ENCODE peak calls at places on chromosome 11, in four cellular contexts. K is H1, W is HepG2, I is GM23338. X is an unnamed sample.

GRCh38 chr11:90476442-90477007 is 253.7 kb upstream of the CHORDC1 start:
- DNase-seq in K (no peak), W (peak; percentile 29), I (peak; percentile 67), X (peak; percentile 50)

GRCh38 chr11:10333490-10333889 is 28.6 kb downstream of the ADM start:
- DNase-seq in K (no peak), W (no peak), I (no peak), X (no peak)

GRCh38 chr11:32396991-32397390 is 38.3 kb downstream of the WT1 start:
- DNase-seq in K (no peak), W (no peak), I (no peak), X (no peak)

GRCh38 chr11:119375629-119376196 is 5.8 kb downstream of the USP2 start:
- DNase-seq in K (peak; percentile 57), W (peak; percentile 58), I (peak; percentile 48), X (no peak)

GRCh38 chr11:119320593-119321524 is 3.9 kb upstream of the MCAM start:
- DNase-seq in K (peak; percentile 78), W (no peak), I (peak; percentile 77), X (peak; percentile 71)

GRCh38 chr11:115408036-115408911 is 95.9 kb downstream of the CADM1 start:
- DNase-seq in K (no peak), W (no peak), I (no peak), X (no peak)

GRCh38 chr11:123707606-123708205 is 33.8 kb downstream of the ZNF202 start:
- DNase-seq in K (peak; percentile 71), W (peak; percentile 42), I (peak; percentile 85), X (peak; percentile 71)

GRCh38 chr11:124724854-124725718 is 14.7 kb upstream of the NRGN start:
- DNase-seq in K (no peak), W (peak; percentile 62), I (no peak), X (no peak)

GRCh38 chr11:62689421-62690183 is at the start of gene LRRN4CL:
- DNase-seq in K (no peak), W (no peak), I (no peak), X (no peak)

GRCh38 chr11:58739725-58740430 is 8.1 kb upstream of the GLYAT start:
- DNase-seq in K (no peak), W (no peak), I (no peak), X (no peak)

GRCh38 chr11:48093795-48094642 is 113.7 kb downstream of the PTPRJ start:
- DNase-seq in K (peak; percentile 8), W (peak; percentile 77), I (no peak), X (no peak)

GRCh38 chr11:1629326-1630185 is at the start of gene KRTAP5-5:
- DNase-seq in K (no peak), W (no peak), I (peak; percentile 22), X (no peak)

GRCh38 chr11:720642-721346 is 14.8 kb downstream of the EPS8L2 start:
- DNase-seq in K (peak; percentile 86), W (no peak), I (peak; percentile 91), X (peak; percentile 87)

GRCh38 chr11:45926001-45926401 is 3.5 kb downstream of the LARGE2 start:
- DNase-seq in K (no peak), W (no peak), I (no peak), X (no peak)
- TF ChIP-seq CREB1 in K (no peak), W (no peak), I (no peak), X (no peak)

GRCh38 chr11:75063732-75064314 is 32.9 kb downstream of the OR2AT4 start:
- DNase-seq in K (no peak), W (no peak), I (no peak), X (no peak)

GRCh38 chr11:75069473-75069872 is 27.2 kb downstream of the OR2AT4 start:
- DNase-seq in K (no peak), W (no peak), I (no peak), X (no peak)

GRCh38 chr11:75068993-75069392 is 27.7 kb downstream of the OR2AT4 start:
- DNase-seq in K (no peak), W (no peak), I (no peak), X (no peak)

GRCh38 chr11:75068559-75068958 is 28.1 kb downstream of the OR2AT4 start:
- DNase-seq in K (no peak), W (no peak), I (no peak), X (no peak)

GRCh38 chr11:75066061-75066460 is 30.6 kb downstream of the OR2AT4 start:
- DNase-seq in K (no peak), W (no peak), I (no peak), X (no peak)
- TF ChIP-seq CREB1 in K (no peak), W (no peak), I (no peak), X (no peak)

GRCh38 chr11:46676436-46677158 is 23.8 kb downstream of the ARHGAP1 start:
- DNase-seq in K (no peak), W (no peak), I (no peak), X (no peak)

GRCh38 chr11:46678741-46679130 is 21.7 kb downstream of the ARHGAP1 start:
- DNase-seq in K (no peak), W (no peak), I (no peak), X (no peak)

GRCh38 chr11:46679252-46680163 is 20.9 kb downstream of the ARHGAP1 start:
- DNase-seq in K (no peak), W (no peak), I (no peak), X (no peak)

GRCh38 chr11:46677169-46677568 is 23.2 kb downstream of the ARHGAP1 start:
- DNase-seq in K (no peak), W (no peak), I (no peak), X (no peak)

GRCh38 chr11:46677991-46678740 is 22.3 kb downstream of the ARHGAP1 start:
- DNase-seq in K (peak; percentile 47), W (no peak), I (no peak), X (no peak)
- TF ChIP-seq CREB1 in K (no peak), W (no peak), I (no peak), X (no peak)

GRCh38 chr11:100932474-100933100 is 197.0 kb downstream of the PGR start:
- DNase-seq in K (no peak), W (peak; percentile 9), I (peak; percentile 54), X (no peak)
- TF ChIP-seq CREB1 in K (no peak), W (no peak), I (no peak), X (no peak)

DNA sequence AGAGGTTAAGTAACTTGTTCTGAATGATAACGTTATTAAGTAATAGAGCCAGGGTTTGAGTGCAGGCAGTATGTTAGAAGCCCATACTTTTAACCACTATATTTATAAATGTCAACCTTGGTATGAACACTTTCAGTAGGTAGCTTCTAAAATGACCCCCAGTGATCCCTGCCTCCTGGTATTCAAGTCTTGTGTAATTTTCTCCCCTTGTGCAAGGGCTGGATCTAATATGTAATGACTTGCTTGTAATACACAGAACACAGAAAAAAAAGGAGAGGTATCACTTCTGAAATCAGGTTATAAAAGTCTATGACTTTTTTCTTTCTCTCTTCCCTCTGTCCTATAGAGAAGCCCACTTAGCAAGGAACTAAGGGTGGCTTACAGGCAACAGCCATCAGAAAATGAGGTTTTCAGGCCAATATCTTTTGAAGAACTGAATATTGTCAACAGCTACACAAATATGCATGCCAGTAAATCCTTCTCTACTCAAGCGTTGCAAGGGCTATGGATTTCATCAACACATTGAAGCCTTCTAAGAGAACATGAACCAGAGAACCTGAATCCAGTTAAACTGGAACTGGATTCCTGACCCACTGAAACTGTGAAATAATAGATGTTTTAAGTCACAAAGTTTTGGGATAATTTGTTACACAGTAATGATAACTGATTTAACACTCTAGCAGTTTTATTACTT is 712.3 kb downstream of the METTL15 start:
- DNase-seq in K (no peak), W (no peak), I (no peak), X (no peak)
- TF ChIP-seq CREB1 in K (no peak), W (no peak), I (no peak), X (no peak)

GRCh38 chr11:45243931-45244330 is 42.2 kb downstream of the SYT13 start:
- DNase-seq in K (no peak), W (no peak), I (no peak), X (no peak)

GRCh38 chr11:45245237-45246045 is 40.7 kb downstream of the SYT13 start:
- DNase-seq in K (no peak), W (no peak), I (no peak), X (no peak)

GRCh38 chr11:45248501-45249011 is 37.6 kb downstream of the SYT13 start:
- DNase-seq in K (no peak), W (no peak), I (no peak), X (no peak)

GRCh38 chr11:45247433-45247832 is 38.7 kb downstream of the SYT13 start:
- DNase-seq in K (no peak), W (no peak), I (no peak), X (no peak)

DNA sequence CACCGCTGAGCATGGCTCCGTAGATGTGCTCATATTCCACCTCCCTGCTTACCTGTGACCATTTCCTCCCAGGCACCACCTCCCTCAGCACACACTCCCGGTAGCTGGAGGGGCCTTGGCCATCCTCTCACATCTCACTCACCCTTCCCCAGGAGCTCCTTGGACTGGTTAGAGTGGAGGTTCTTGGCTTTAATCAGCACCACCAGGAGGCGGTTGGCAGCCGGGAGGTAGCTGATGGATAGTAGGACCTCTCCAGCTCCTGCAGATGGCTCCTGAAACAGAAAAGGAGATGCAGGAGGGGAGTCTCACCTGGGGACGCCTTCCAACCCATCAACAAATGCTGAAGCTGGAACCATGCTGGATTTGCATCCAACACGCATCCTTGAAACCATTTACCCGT is 39.9 kb downstream of the SYT13 start:
- DNase-seq in K (no peak), W (no peak), I (no peak), X (no peak)
- TF ChIP-seq CREB1 in K (no peak), W (no peak), I (no peak), X (no peak)

GRCh38 chr11:106917973-106918372 is 100.3 kb downstream of the GUCY1A2 start:
- DNase-seq in K (peak; percentile 74), W (peak; percentile 1), I (peak; percentile 57), X (peak; percentile 72)
- TF ChIP-seq CREB1 in K (no peak), W (no peak), I (no peak), X (no peak)

GRCh38 chr11:71395774-71396173 is 52.4 kb downstream of the DHCR7 start:
- DNase-seq in K (no peak), W (no peak), I (no peak), X (no peak)

GRCh38 chr11:71395010-71395560 is 53.1 kb downstream of the DHCR7 start:
- DNase-seq in K (no peak), W (no peak), I (no peak), X (no peak)

GRCh38 chr11:71396548-71397123 is 51.6 kb downstream of the DHCR7 start:
- DNase-seq in K (no peak), W (no peak), I (no peak), X (no peak)

GRCh38 chr11:71397961-71398360 is 50.2 kb downstream of the DHCR7 start:
- DNase-seq in K (no peak), W (no peak), I (no peak), X (no peak)

DNA sequence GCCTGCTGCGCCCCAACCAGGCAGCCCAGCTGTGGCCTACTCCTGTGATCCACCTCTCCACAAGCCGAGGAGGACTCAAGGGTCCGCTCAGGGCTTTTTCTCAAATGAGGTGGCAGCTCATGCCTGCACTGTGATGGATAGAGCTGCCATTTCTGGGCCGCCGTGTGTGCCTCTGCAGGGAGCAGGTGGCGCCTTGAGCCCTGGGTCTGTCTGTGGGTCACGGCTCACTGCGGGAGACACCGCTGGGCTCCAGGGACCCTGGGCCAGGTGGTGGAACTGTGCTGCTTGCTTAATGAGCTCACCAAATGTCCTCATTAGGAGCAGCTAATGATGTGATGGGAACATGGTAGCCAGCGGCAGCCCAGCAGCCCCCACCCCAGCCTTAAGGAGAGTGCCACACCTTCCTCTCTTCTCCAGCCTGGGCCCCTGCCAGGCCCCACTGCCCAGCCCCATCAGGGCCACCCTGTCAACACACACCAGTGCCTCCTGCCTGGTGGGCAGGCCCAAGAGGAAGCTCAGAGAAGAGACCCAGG is 50.8 kb downstream of the DHCR7 start:
- DNase-seq in K (no peak), W (no peak), I (no peak), X (no peak)
- TF ChIP-seq CREB1 in K (no peak), W (no peak), I (no peak), X (no peak)

X was measured in WTC11.